ENCODE peak calls at places on chromosomes 16 and 17, in ten cellular contexts. L is GM23248, R is PC-3, C is mammary epithelial cell, Q is HepG2, F is neural progenitor cell, U is HCT116, H is fibroblast of lung, S is GM23338, J is A673. I is an unnamed sample.

GRCh38 chr16:4496305-4496704 is 20.1 kb downstream of the HMOX2 start:
- DNase-seq in C (peak), Q (no peak), H (peak), R (peak), U (peak), J (no peak), S (no peak), L (peak), F (no peak), I (peak)

GRCh38 chr17:43200127-43200526 is 11.5 kb upstream of the TMEM106A start:
- DNase-seq in F (no peak), R (no peak), C (no peak), U (no peak), L (no peak), S (peak), H (no peak), Q (no peak), J (peak), I (no peak)

GRCh38 chr17:49951362-49952080 is 17.5 kb upstream of the DLX4 start:
- DNase-seq in C (no peak), F (no peak), S (no peak), H (no peak), U (no peak), L (peak), R (peak), J (no peak), Q (no peak), I (no peak)

GRCh38 chr17:34241062-34241461 is 14.0 kb upstream of the CCL2 start:
- DNase-seq in U (no peak), R (no peak), H (peak), F (no peak), Q (no peak), L (no peak), C (no peak), S (no peak), J (no peak), I (peak)

GRCh38 chr17:36705651-36706436 is 104.5 kb downstream of the MRM1 start:
- DNase-seq in S (peak), R (peak), F (peak), C (peak), H (peak), U (peak), Q (peak), L (peak), J (no peak), I (peak)

GRCh38 chr16:79299154-79299799 is 301.3 kb downstream of the MAF start:
- DNase-seq in L (no peak), J (no peak), U (no peak), R (no peak), S (peak), H (no peak), F (peak), Q (no peak), C (no peak), I (no peak)

GRCh38 chr17:51395621-51396020 is 135.3 kb downstream of the UTP18 start:
- DNase-seq in R (no peak), S (no peak), L (no peak), J (no peak), C (no peak), U (no peak), H (no peak), Q (no peak), F (no peak), I (no peak)

GRCh38 chr16:70715113-70715711 is 29.4 kb upstream of the MTSS2 start:
- DNase-seq in Q (no peak), H (peak), U (no peak), S (no peak), C (peak), R (peak), F (no peak), L (peak), J (peak), I (peak)

GRCh38 chr17:41695954-41696720 is 7.5 kb downstream of the EIF1 start:
- DNase-seq in L (peak), J (peak), R (peak), Q (peak), C (peak), S (peak), F (peak), U (peak), H (peak), I (peak)

GRCh38 chr17:77497578-77497934 is 356.8 kb downstream of the SEC14L1 start:
- DNase-seq in R (no peak), J (no peak), S (no peak), C (no peak), Q (no peak), U (no peak), F (no peak), L (no peak), H (no peak), I (no peak)

DNA sequence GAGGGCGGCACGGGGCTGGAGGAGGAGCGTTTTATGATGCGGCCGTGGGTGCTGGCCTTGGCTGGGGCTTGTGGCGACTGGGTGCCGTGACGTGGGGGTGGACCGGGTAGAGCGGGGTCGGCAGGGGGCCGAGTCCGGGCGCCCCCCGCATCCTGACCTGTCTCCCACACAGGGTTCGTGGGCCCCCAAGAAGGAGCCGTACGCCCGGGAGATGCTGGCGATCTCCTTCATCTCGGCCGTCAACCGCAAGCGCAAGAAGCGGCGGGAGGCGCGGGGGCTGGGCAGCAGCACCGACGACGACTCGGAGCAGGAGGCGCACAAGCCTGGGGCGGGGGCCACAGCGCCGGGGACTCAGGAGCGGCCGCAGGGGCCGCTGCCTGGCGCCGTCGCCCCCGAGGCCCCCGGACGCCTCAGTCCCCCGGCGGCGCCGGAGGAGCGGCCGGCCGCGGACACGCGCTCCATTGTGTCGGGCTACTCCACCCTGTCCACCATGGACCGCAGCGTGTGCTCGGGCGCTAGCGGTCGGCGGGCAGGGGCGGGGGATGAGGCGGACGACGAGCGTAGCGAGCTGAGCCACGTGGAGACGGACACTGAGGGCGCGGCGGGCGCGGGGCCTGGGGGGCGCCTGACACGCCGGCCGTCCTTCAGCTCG is 81.6 kb downstream of the ARHGAP23 start:
- DNase-seq in C (no peak), R (no peak), L (no peak), Q (no peak), U (no peak), H (peak), J (peak), F (no peak), S (peak), I (peak)
- TF ChIP-seq EZH2 in C (no peak), R (no peak), L (no peak), Q (no peak), U (no peak), H (no peak), J (no peak), F (no peak), S (no peak), I (no peak)

DNA sequence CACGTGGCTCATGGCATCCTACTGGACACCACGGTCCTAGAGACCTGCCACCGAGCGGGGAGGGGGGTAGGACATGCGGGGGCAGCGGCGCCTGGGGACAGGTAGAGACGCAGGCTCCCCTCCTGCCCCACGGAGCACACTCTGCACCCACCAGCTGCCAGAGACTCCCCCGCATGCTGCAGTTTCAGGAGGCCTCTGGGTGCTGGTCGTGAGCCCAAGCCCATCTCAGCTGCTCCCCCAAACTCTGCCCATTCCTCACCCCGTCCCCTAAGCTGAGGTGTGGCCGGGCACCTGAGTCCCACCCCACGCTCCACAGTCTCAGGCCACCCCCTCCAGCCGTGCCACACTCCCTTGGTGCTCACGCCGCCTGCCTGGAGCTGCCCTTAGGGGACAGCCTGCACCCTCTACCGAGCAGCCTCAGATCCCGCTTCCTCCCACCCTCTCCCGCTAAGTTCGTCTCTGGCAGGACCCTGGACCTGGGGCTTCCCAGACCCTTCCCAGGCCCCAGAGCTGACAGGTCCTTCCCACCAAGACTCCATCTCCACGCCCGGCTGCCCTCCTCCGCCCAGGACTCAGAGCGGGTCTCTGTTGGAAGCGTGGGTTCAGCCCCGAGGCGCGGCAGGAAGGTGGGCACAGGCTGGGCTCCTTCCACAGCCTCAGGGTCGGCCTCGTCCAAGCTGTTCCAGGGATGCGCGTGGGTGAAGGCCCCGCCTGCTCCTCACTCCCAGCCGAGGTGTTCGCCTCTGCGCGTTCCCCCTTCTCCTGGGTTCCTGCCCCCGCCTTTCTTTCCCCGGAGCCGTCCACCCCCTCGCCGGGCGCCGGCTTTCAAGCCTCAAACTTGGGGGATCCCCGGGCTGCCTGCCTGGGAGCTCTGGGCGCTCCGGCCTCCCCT is 1.3 kb downstream of the RAB40B start:
- DNase-seq in R (no peak), Q (no peak), J (no peak), L (peak), H (no peak), C (no peak), U (no peak), F (peak), S (peak), I (no peak)
- TF ChIP-seq EZH2 in R (no peak), Q (no peak), J (no peak), L (no peak), H (no peak), C (no peak), U (no peak), F (no peak), S (no peak), I (no peak)

GRCh38 chr17:4739122-4740024 is at the start of the genes CXCL16 and ZMYND15:
- DNase-seq in U (no peak), F (peak), L (peak), Q (no peak), C (peak), J (peak), S (peak), H (peak), R (peak), I (peak)
- TF ChIP-seq EZH2 in U (no peak), F (peak), L (no peak), Q (no peak), C (no peak), J (no peak), S (no peak), H (no peak), R (no peak), I (peak)

GRCh38 chr17:8212312-8213180 is 2.2 kb upstream of the AURKB start:
- DNase-seq in S (no peak), Q (peak), U (no peak), L (no peak), C (no peak), J (no peak), R (no peak), F (no peak), H (no peak), I (no peak)

GRCh38 chr17:8204761-8205555 is 5.4 kb downstream of the AURKB start:
- DNase-seq in U (no peak), C (no peak), H (no peak), Q (no peak), J (no peak), R (no peak), L (no peak), S (no peak), F (no peak), I (no peak)

GRCh38 chr17:8206536-8206935 is 3.8 kb downstream of the AURKB start:
- DNase-seq in Q (no peak), R (no peak), J (no peak), U (no peak), H (no peak), S (no peak), F (no peak), C (no peak), L (no peak), I (no peak)

GRCh38 chr17:8209909-8210760 is at the start of gene AURKB:
- DNase-seq in F (peak), C (peak), J (peak), Q (peak), L (peak), U (peak), H (peak), S (peak), R (peak), I (peak)

GRCh38 chr17:8210761-8211458 is 535 bp upstream of the AURKB start:
- DNase-seq in F (no peak), L (peak), S (no peak), Q (peak), H (no peak), R (no peak), J (no peak), C (no peak), U (no peak), I (no peak)
- TF ChIP-seq EZH2 in F (no peak), L (no peak), S (no peak), Q (no peak), H (no peak), R (no peak), J (no peak), C (no peak), U (no peak), I (no peak)

GRCh38 chr16:88940196-88941050 is 36.6 kb downstream of the CBFA2T3 start:
- DNase-seq in F (peak), U (no peak), C (no peak), H (no peak), L (peak), R (no peak), J (no peak), S (peak), Q (no peak), I (no peak)

GRCh38 chr16:88938119-88938932 is 38.7 kb downstream of the CBFA2T3 start:
- DNase-seq in C (no peak), L (no peak), S (no peak), U (no peak), F (no peak), J (no peak), R (no peak), H (no peak), Q (no peak), I (no peak)

GRCh38 chr16:88939814-88940195 is 37.2 kb downstream of the CBFA2T3 start:
- DNase-seq in C (no peak), S (peak), R (no peak), J (no peak), Q (no peak), F (no peak), U (no peak), L (no peak), H (no peak), I (no peak)

GRCh38 chr16:88936913-88937666 is 39.9 kb downstream of the CBFA2T3 start:
- DNase-seq in C (no peak), F (no peak), U (no peak), Q (no peak), S (no peak), L (no peak), H (no peak), R (no peak), J (no peak), I (no peak)

DNA sequence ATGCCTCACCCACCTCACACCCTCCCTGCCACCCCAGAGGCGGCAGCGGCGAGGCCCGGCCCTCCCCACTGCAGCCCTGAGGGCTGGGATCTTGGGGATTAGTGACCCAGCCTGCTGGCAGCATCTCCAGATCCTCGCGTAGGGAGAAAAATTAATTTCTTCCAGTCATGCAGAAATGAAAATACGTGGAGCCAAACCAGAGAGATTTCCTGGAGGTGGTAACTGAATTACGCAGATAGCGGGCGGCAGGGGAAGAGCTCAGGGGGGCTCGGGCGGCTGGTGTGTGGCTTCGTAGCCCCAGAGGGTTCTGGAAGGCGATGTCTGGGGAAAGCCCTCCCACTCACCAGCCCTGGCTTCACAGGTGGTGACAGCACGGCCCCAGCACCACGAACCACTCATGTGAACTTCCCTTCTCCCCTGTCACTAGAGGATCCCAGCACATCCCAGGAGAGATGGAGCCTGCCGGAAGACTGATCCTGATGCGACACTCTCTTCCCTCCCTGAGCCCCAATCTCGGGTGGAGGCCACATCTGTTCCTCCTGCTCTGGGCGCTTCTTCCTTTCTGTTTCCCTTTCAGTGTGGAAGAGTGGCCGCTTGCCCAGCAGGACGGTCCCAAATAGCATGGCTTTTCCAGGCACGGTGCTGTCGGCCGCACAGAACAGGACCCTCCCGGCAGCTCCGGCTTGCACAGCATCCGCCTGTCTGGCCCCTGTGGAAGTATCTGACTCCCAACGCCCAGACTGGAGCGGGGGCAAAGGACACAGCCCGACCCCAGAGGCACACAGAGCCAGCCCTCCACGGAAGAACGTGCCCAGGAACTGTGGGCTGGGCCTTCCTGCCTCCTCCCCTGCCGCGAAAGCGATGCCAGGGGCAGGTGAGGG is 37.8 kb downstream of the CBFA2T3 start:
- DNase-seq in R (no peak), J (no peak), F (no peak), L (peak), U (no peak), Q (no peak), H (no peak), S (no peak), C (no peak), I (no peak)
- TF ChIP-seq EZH2 in R (no peak), J (no peak), F (no peak), L (peak), U (no peak), Q (peak), H (peak), S (no peak), C (peak), I (no peak)

DNA sequence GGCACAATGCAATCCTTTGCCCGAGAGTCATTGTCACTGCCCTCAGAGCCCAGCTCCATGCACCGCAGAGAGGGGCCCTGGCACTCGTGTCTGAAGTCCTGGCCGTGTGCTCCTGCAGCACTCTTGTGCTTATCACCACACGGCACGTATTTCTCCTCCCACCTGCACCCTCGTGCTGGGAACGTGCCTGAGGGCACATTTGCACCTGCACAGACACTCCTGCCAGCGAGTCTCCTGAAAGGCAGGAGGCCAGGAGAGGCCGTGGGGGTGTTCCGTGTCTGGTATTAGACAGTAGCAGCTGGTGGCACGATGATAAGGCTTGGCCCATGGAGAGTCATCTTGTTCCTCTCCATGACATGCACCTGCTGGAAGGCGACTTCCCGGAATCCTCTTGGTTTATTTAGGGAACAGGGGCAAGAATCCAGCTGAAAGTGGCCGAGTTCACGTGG is 3.4 kb upstream of the ACSF3 start:
- DNase-seq in H (no peak), Q (no peak), L (no peak), C (no peak), R (no peak), S (no peak), U (no peak), F (no peak), J (no peak), I (no peak)
- TF ChIP-seq EZH2 in H (no peak), Q (no peak), L (no peak), C (no peak), R (no peak), S (no peak), U (no peak), F (no peak), J (no peak), I (no peak)

GRCh38 chr16:50468749-50469078 is 79.5 kb upstream of the NKD1 start:
- DNase-seq in S (no peak), C (no peak), Q (no peak), F (no peak), J (no peak), R (no peak), U (no peak), H (no peak), L (no peak), I (no peak)

GRCh38 chr16:50469121-50469743 is 79.0 kb upstream of the NKD1 start:
- DNase-seq in R (no peak), Q (no peak), C (no peak), L (no peak), J (no peak), U (no peak), S (no peak), H (no peak), F (no peak), I (no peak)

GRCh38 chr16:50467943-50468748 is 80.0 kb upstream of the NKD1 start:
- DNase-seq in L (peak), R (no peak), U (no peak), C (no peak), Q (peak), F (peak), J (no peak), S (peak), H (peak), I (no peak)

GRCh38 chr16:50466170-50466569 is 82.0 kb upstream of the NKD1 start:
- DNase-seq in F (no peak), C (no peak), R (no peak), J (no peak), H (no peak), U (no peak), L (no peak), S (no peak), Q (no peak), I (no peak)

DNA sequence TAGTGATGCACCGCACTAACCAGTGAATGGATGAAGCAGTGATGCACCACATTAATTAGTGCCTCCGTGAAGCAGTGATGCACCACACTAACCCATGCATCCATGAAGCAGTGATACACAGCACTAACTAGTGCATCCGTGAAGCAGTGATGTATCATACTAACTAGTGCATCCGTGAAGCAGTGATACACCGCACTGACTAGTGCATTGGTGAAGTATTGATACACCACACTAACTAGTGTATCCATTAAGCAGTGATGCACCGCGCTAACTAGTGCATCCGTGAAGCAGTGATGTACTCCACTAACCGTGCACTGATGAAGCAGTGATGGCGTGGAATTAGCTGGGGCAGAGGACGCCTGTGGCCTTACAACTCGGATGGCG is 80.6 kb upstream of the NKD1 start:
- DNase-seq in J (no peak), F (no peak), S (no peak), Q (no peak), U (no peak), L (no peak), C (no peak), H (no peak), R (no peak), I (peak)
- TF ChIP-seq EZH2 in J (no peak), F (no peak), S (no peak), Q (no peak), U (no peak), L (no peak), C (peak), H (peak), R (no peak), I (no peak)

DNA sequence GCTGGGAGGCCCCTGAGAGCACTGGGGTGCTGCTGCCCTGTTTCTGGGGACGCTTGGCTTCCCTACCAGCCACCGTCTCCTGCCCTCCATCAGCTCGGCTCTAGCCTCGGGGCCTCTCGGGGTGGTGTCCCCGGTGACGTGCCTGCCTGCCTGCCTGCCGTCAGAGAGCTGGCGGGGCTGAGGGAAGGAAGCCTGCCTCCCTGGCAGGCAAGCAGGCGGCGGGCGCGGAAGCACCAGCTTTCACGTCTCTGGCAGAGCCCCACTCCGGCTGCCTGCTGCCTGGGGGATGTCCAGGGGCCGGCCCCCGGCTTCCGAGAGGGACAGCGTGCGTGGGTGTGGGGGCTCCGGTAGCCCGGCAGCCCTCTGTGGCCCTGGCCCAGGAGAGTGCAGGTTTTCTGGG is 9.3 kb downstream of the CENPX start:
- DNase-seq in R (no peak), L (no peak), J (no peak), U (no peak), F (no peak), H (no peak), Q (no peak), C (no peak), S (no peak), I (no peak)
- TF ChIP-seq EZH2 in R (no peak), L (no peak), J (no peak), U (no peak), F (no peak), H (no peak), Q (no peak), C (no peak), S (no peak), I (no peak)